ENCODE peak calls at places on chromosomes 6 and 20, in six cellular contexts. One of them, this sample, is unnamed.

GRCh38 chr6:36463686-36464085 is 20.9 kb downstream of the KCTD20 start:
- DNase-seq in dorsolateral prefrontal cortex: no peak
- DNase-seq in stomach: no peak
- DNase-seq in psoas muscle: no peak
- DNase-seq in esophagus squamous epithelium: no peak
- DNase-seq in adipocyte: peak; percentile 47
- DNase-seq in this sample: no peak

GRCh38 chr6:54074591-54075195 is 36.5 kb upstream of the MLIP start:
- DNase-seq in psoas muscle: no peak
- DNase-seq in stomach: no peak
- DNase-seq in adipocyte: peak; percentile 29
- DNase-seq in esophagus squamous epithelium: no peak
- DNase-seq in dorsolateral prefrontal cortex: no peak
- DNase-seq in this sample: no peak

GRCh38 chr6:42140756-42141602 is 1.4 kb downstream of the C6orf132 start:
- DNase-seq in stomach: peak; percentile 28
- DNase-seq in psoas muscle: peak; percentile 61
- DNase-seq in esophagus squamous epithelium: no peak
- DNase-seq in dorsolateral prefrontal cortex: no peak
- DNase-seq in adipocyte: no peak
- DNase-seq in this sample: peak; percentile 56

GRCh38 chr20:6975326-6975725 is 207.8 kb downstream of the BMP2 start:
- DNase-seq in dorsolateral prefrontal cortex: no peak
- DNase-seq in psoas muscle: no peak
- DNase-seq in adipocyte: no peak
- DNase-seq in stomach: no peak
- DNase-seq in esophagus squamous epithelium: no peak
- DNase-seq in this sample: no peak

GRCh38 chr6:139871844-139872510 is 497.5 kb upstream of the CITED2 start:
- DNase-seq in psoas muscle: no peak
- DNase-seq in esophagus squamous epithelium: no peak
- DNase-seq in dorsolateral prefrontal cortex: no peak
- DNase-seq in adipocyte: peak; percentile 30
- DNase-seq in stomach: no peak
- DNase-seq in this sample: no peak

GRCh38 chr6:163412345-163412744 is 2.2 kb upstream of the QKI start:
- DNase-seq in adipocyte: no peak
- DNase-seq in esophagus squamous epithelium: no peak
- DNase-seq in stomach: no peak
- DNase-seq in psoas muscle: no peak
- DNase-seq in dorsolateral prefrontal cortex: no peak
- DNase-seq in this sample: no peak

GRCh38 chr6:45421700-45422540 is 44.2 kb upstream of the SUPT3H start:
- DNase-seq in esophagus squamous epithelium: peak; percentile 22
- DNase-seq in stomach: peak; percentile 57
- DNase-seq in dorsolateral prefrontal cortex: peak; percentile 67
- DNase-seq in psoas muscle: peak; percentile 51
- DNase-seq in adipocyte: peak; percentile 82
- DNase-seq in this sample: peak; percentile 89

GRCh38 chr6:111789593-111789992 is 83.7 kb downstream of the FYN start:
- DNase-seq in dorsolateral prefrontal cortex: no peak
- DNase-seq in stomach: no peak
- DNase-seq in esophagus squamous epithelium: no peak
- DNase-seq in adipocyte: peak; percentile 15
- DNase-seq in psoas muscle: peak; percentile 40
- DNase-seq in this sample: no peak

GRCh38 chr6:138971601-138972000 is 16.5 kb downstream of the REPS1 start:
- DNase-seq in stomach: no peak
- DNase-seq in dorsolateral prefrontal cortex: peak; percentile 75
- DNase-seq in adipocyte: no peak
- DNase-seq in psoas muscle: no peak
- DNase-seq in esophagus squamous epithelium: no peak
- DNase-seq in this sample: no peak

GRCh38 chr6:51489133-51489532 is 598.3 kb downstream of the PKHD1 start:
- DNase-seq in dorsolateral prefrontal cortex: peak; percentile 18
- DNase-seq in adipocyte: no peak
- DNase-seq in esophagus squamous epithelium: no peak
- DNase-seq in stomach: no peak
- DNase-seq in psoas muscle: no peak
- DNase-seq in this sample: no peak

GRCh38 chr20:61303675-61304074 is 51.6 kb downstream of the CDH4 start:
- DNase-seq in esophagus squamous epithelium: no peak
- DNase-seq in dorsolateral prefrontal cortex: no peak
- DNase-seq in stomach: no peak
- DNase-seq in adipocyte: no peak
- DNase-seq in psoas muscle: no peak
- DNase-seq in this sample: no peak

GRCh38 chr20:46347831-46348230 is 39.5 kb upstream of the CDH22 start:
- DNase-seq in stomach: no peak
- DNase-seq in dorsolateral prefrontal cortex: peak; percentile 55
- DNase-seq in adipocyte: no peak
- DNase-seq in psoas muscle: no peak
- DNase-seq in esophagus squamous epithelium: no peak
- DNase-seq in this sample: no peak

GRCh38 chr6:30749554-30750378 is 5.4 kb upstream of the IER3 start:
- DNase-seq in dorsolateral prefrontal cortex: no peak
- DNase-seq in stomach: peak; percentile 84
- DNase-seq in adipocyte: no peak
- DNase-seq in esophagus squamous epithelium: no peak
- DNase-seq in psoas muscle: no peak
- DNase-seq in this sample: no peak

GRCh38 chr6:22737331-22737730 is 168.0 kb downstream of the HDGFL1 start:
- DNase-seq in dorsolateral prefrontal cortex: peak; percentile 54
- DNase-seq in psoas muscle: peak; percentile 21
- DNase-seq in esophagus squamous epithelium: no peak
- DNase-seq in stomach: no peak
- DNase-seq in adipocyte: peak; percentile 51
- DNase-seq in this sample: no peak

GRCh38 chr6:132962936-132963579 is 148.7 kb downstream of the RPS12 start:
- DNase-seq in adipocyte: peak; percentile 75
- DNase-seq in dorsolateral prefrontal cortex: peak; percentile 71
- DNase-seq in esophagus squamous epithelium: no peak
- DNase-seq in stomach: peak; percentile 75
- DNase-seq in psoas muscle: peak; percentile 65
- DNase-seq in this sample: peak; percentile 19

GRCh38 chr20:49607568-49607967 is 39.6 kb upstream of the PTGIS start:
- DNase-seq in dorsolateral prefrontal cortex: no peak
- DNase-seq in stomach: no peak
- DNase-seq in esophagus squamous epithelium: no peak
- DNase-seq in adipocyte: no peak
- DNase-seq in psoas muscle: peak; percentile 0
- DNase-seq in this sample: no peak

GRCh38 chr20:33839591-33839990 is 28.4 kb downstream of the CHMP4B start:
- DNase-seq in psoas muscle: peak; percentile 30
- DNase-seq in adipocyte: no peak
- DNase-seq in esophagus squamous epithelium: no peak
- DNase-seq in dorsolateral prefrontal cortex: no peak
- DNase-seq in stomach: peak; percentile 83
- DNase-seq in this sample: no peak

GRCh38 chr6:32969685-32970412 is 1.5 kb downstream of the BRD2 start:
- DNase-seq in esophagus squamous epithelium: no peak
- DNase-seq in adipocyte: peak; percentile 93
- DNase-seq in psoas muscle: peak; percentile 78
- DNase-seq in stomach: peak; percentile 76
- DNase-seq in dorsolateral prefrontal cortex: peak; percentile 63
- DNase-seq in this sample: peak; percentile 82

GRCh38 chr6:33770116-33770832 is 18.7 kb downstream of the LEMD2 start:
- DNase-seq in esophagus squamous epithelium: no peak
- DNase-seq in stomach: no peak
- DNase-seq in dorsolateral prefrontal cortex: no peak
- DNase-seq in adipocyte: no peak
- DNase-seq in psoas muscle: no peak
- DNase-seq in this sample: no peak

GRCh38 chr6:52399511-52400315 is 20.4 kb upstream of the EFHC1 start:
- DNase-seq in dorsolateral prefrontal cortex: no peak
- DNase-seq in esophagus squamous epithelium: no peak
- DNase-seq in stomach: no peak
- DNase-seq in psoas muscle: no peak
- DNase-seq in adipocyte: peak; percentile 81
- DNase-seq in this sample: no peak

GRCh38 chr6:150610584-150610983 is 10.9 kb downstream of the PLEKHG1 start:
- DNase-seq in psoas muscle: no peak
- DNase-seq in adipocyte: no peak
- DNase-seq in dorsolateral prefrontal cortex: no peak
- DNase-seq in esophagus squamous epithelium: no peak
- DNase-seq in stomach: no peak
- DNase-seq in this sample: no peak

GRCh38 chr6:44630125-44631028 is 242.9 kb downstream of the CDC5L start:
- DNase-seq in stomach: peak; percentile 28
- DNase-seq in adipocyte: peak; percentile 80
- DNase-seq in esophagus squamous epithelium: no peak
- DNase-seq in psoas muscle: no peak
- DNase-seq in dorsolateral prefrontal cortex: no peak
- DNase-seq in this sample: peak; percentile 85

GRCh38 chr6:134039116-134039515 is 13.3 kb downstream of the SLC2A12 start:
- DNase-seq in adipocyte: no peak
- DNase-seq in dorsolateral prefrontal cortex: no peak
- DNase-seq in stomach: no peak
- DNase-seq in esophagus squamous epithelium: no peak
- DNase-seq in psoas muscle: no peak
- DNase-seq in this sample: no peak

GRCh38 chr20:62914970-62915457 is 11.3 kb downstream of the DIDO1 start:
- DNase-seq in esophagus squamous epithelium: no peak
- DNase-seq in dorsolateral prefrontal cortex: no peak
- DNase-seq in psoas muscle: no peak
- DNase-seq in stomach: no peak
- DNase-seq in adipocyte: peak; percentile 30
- DNase-seq in this sample: no peak

GRCh38 chr6:94559829-94560537 is 1017.4 kb upstream of the MANEA start:
- DNase-seq in stomach: no peak
- DNase-seq in esophagus squamous epithelium: no peak
- DNase-seq in dorsolateral prefrontal cortex: no peak
- DNase-seq in adipocyte: no peak
- DNase-seq in psoas muscle: no peak
- DNase-seq in this sample: no peak

GRCh38 chr6:90110971-90111370 is 185.7 kb downstream of the BACH2 start:
- DNase-seq in adipocyte: no peak
- DNase-seq in dorsolateral prefrontal cortex: no peak
- DNase-seq in psoas muscle: no peak
- DNase-seq in stomach: no peak
- DNase-seq in esophagus squamous epithelium: no peak
- DNase-seq in this sample: no peak

GRCh38 chr6:15987569-15987968 is 141.3 kb upstream of the MYLIP start:
- DNase-seq in psoas muscle: no peak
- DNase-seq in esophagus squamous epithelium: no peak
- DNase-seq in adipocyte: no peak
- DNase-seq in stomach: no peak
- DNase-seq in dorsolateral prefrontal cortex: no peak
- DNase-seq in this sample: peak; percentile 25

DNA sequence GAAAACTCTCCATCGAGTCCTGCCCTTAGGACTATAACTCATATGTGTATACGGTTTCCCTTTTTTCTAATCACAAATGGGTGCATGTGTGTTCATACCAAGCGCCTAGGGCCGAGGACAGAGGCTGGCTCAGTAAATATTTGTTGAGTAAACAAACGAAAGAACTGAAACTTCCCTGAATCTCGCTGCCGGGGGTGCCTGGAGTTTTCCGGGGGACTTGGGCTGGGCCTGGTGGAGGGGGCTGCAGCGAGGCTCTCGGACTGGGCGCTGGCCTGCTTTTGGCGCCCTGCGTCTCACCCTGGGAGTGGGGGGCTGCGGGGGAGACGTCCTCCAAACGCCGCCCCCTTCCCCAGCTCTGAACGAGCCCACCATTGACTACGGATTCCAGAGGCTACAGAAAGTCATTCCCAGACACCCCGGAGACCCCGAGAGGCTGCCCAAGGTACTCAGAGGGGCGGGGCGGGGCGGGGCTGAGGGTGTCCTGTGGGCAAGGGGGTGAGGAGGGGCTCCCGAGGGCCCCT is 49.0 kb downstream of the CPXM1 start:
- DNase-seq in adipocyte: peak; percentile 47
- DNase-seq in psoas muscle: no peak
- DNase-seq in stomach: no peak
- DNase-seq in dorsolateral prefrontal cortex: no peak
- DNase-seq in esophagus squamous epithelium: no peak
- DNase-seq in this sample: peak; percentile 82
- H3K4me3 ChIP-seq in adipocyte: peak overlapping the region; percentile 24
- H3K4me3 ChIP-seq in psoas muscle: peak overlapping the region; percentile 55
- H3K4me3 ChIP-seq in stomach: peak overlapping the region; percentile 54
- H3K4me3 ChIP-seq in dorsolateral prefrontal cortex: peak overlapping the region; percentile 37
- H3K4me3 ChIP-seq in esophagus squamous epithelium: peak overlapping the region; percentile 42
- H3K4me3 ChIP-seq in this sample: no peak overlapping the region

GRCh38 chr20:59754551-59754950 is 150.2 kb downstream of the PHACTR3 start:
- DNase-seq in dorsolateral prefrontal cortex: no peak
- DNase-seq in stomach: no peak
- DNase-seq in esophagus squamous epithelium: no peak
- DNase-seq in adipocyte: no peak
- DNase-seq in psoas muscle: no peak
- DNase-seq in this sample: no peak
- H3K4me3 ChIP-seq in dorsolateral prefrontal cortex: no peak overlapping the region
- H3K4me3 ChIP-seq in stomach: no peak overlapping the region
- H3K4me3 ChIP-seq in esophagus squamous epithelium: no peak overlapping the region
- H3K4me3 ChIP-seq in adipocyte: no peak overlapping the region
- H3K4me3 ChIP-seq in psoas muscle: no peak overlapping the region
- H3K4me3 ChIP-seq in this sample: no peak overlapping the region

GRCh38 chr6:55101157-55101556 is 73.2 kb upstream of the HCRTR2 start:
- DNase-seq in psoas muscle: no peak
- DNase-seq in esophagus squamous epithelium: no peak
- DNase-seq in adipocyte: no peak
- DNase-seq in dorsolateral prefrontal cortex: no peak
- DNase-seq in stomach: no peak
- DNase-seq in this sample: no peak
- H3K4me3 ChIP-seq in psoas muscle: no peak overlapping the region
- H3K4me3 ChIP-seq in esophagus squamous epithelium: no peak overlapping the region
- H3K4me3 ChIP-seq in adipocyte: no peak overlapping the region
- H3K4me3 ChIP-seq in dorsolateral prefrontal cortex: no peak overlapping the region
- H3K4me3 ChIP-seq in stomach: no peak overlapping the region
- H3K4me3 ChIP-seq in this sample: no peak overlapping the region

GRCh38 chr6:38261626-38262025 is 378.1 kb downstream of the BTBD9 start:
- DNase-seq in dorsolateral prefrontal cortex: no peak
- DNase-seq in adipocyte: peak; percentile 57
- DNase-seq in psoas muscle: no peak
- DNase-seq in esophagus squamous epithelium: no peak
- DNase-seq in stomach: no peak
- DNase-seq in this sample: no peak
- H3K4me3 ChIP-seq in dorsolateral prefrontal cortex: no peak overlapping the region
- H3K4me3 ChIP-seq in adipocyte: peak overlapping the region; percentile 55
- H3K4me3 ChIP-seq in psoas muscle: no peak overlapping the region
- H3K4me3 ChIP-seq in esophagus squamous epithelium: no peak overlapping the region
- H3K4me3 ChIP-seq in stomach: no peak overlapping the region
- H3K4me3 ChIP-seq in this sample: no peak overlapping the region